ENCODE peak calls at places on chromosomes 1 and 21, in nine cellular contexts. One of them, this sample, is unnamed.

GRCh38 chr1:163076446-163076845 is 7.3 kb downstream of the RGS4 start:
- DNase-seq in activated T-cell treated with anti-CD3 and anti-CD28 coated beads, Interleukin-2, amount 50 U/mL, for 72 hours: no peak
- DNase-seq in GM13977: no peak
- DNase-seq in ovary: no peak
- DNase-seq in NCI-H774: no peak
- DNase-seq in H7: no peak
- DNase-seq in NCI-H2107: no peak
- DNase-seq in cardiac muscle cell: no peak
- DNase-seq in iPS-NIHi11: no peak
- DNase-seq in this sample: no peak

GRCh38 chr1:182185822-182186756 is 124.6 kb upstream of the ZNF648 start:
- DNase-seq in H7: no peak
- DNase-seq in activated T-cell treated with anti-CD3 and anti-CD28 coated beads, Interleukin-2, amount 50 U/mL, for 72 hours: no peak
- DNase-seq in NCI-H774: no peak
- DNase-seq in cardiac muscle cell: no peak
- DNase-seq in GM13977: no peak
- DNase-seq in iPS-NIHi11: peak
- DNase-seq in NCI-H2107: no peak
- DNase-seq in ovary: no peak
- DNase-seq in this sample: no peak

GRCh38 chr21:15222711-15223110 is 157.9 kb upstream of the NRIP1 start:
- DNase-seq in NCI-H2107: no peak
- DNase-seq in iPS-NIHi11: no peak
- DNase-seq in H7: no peak
- DNase-seq in NCI-H774: no peak
- DNase-seq in GM13977: no peak
- DNase-seq in ovary: no peak
- DNase-seq in activated T-cell treated with anti-CD3 and anti-CD28 coated beads, Interleukin-2, amount 50 U/mL, for 72 hours: no peak
- DNase-seq in cardiac muscle cell: no peak
- DNase-seq in this sample: no peak

GRCh38 chr1:117001254-117001927 is at the start of gene CD101:
- DNase-seq in NCI-H2107: no peak
- DNase-seq in activated T-cell treated with anti-CD3 and anti-CD28 coated beads, Interleukin-2, amount 50 U/mL, for 72 hours: peak
- DNase-seq in iPS-NIHi11: no peak
- DNase-seq in ovary: no peak
- DNase-seq in NCI-H774: no peak
- DNase-seq in H7: no peak
- DNase-seq in GM13977: peak
- DNase-seq in cardiac muscle cell: no peak
- DNase-seq in this sample: no peak

GRCh38 chr1:24426738-24427468 is 11.3 kb downstream of the NIPAL3 start:
- DNase-seq in NCI-H774: no peak
- DNase-seq in iPS-NIHi11: no peak
- DNase-seq in GM13977: no peak
- DNase-seq in NCI-H2107: peak
- DNase-seq in ovary: no peak
- DNase-seq in H7: no peak
- DNase-seq in activated T-cell treated with anti-CD3 and anti-CD28 coated beads, Interleukin-2, amount 50 U/mL, for 72 hours: no peak
- DNase-seq in cardiac muscle cell: no peak
- DNase-seq in this sample: no peak

GRCh38 chr1:230174765-230175747 is 108.0 kb downstream of the GALNT2 start:
- DNase-seq in NCI-H774: no peak
- DNase-seq in cardiac muscle cell: no peak
- DNase-seq in iPS-NIHi11: no peak
- DNase-seq in H7: no peak
- DNase-seq in ovary: no peak
- DNase-seq in GM13977: no peak
- DNase-seq in activated T-cell treated with anti-CD3 and anti-CD28 coated beads, Interleukin-2, amount 50 U/mL, for 72 hours: no peak
- DNase-seq in NCI-H2107: no peak
- DNase-seq in this sample: no peak

GRCh38 chr1:15051898-15052528 is 101.5 kb upstream of the TMEM51 start:
- DNase-seq in activated T-cell treated with anti-CD3 and anti-CD28 coated beads, Interleukin-2, amount 50 U/mL, for 72 hours: no peak
- DNase-seq in NCI-H774: no peak
- DNase-seq in iPS-NIHi11: no peak
- DNase-seq in ovary: no peak
- DNase-seq in GM13977: no peak
- DNase-seq in cardiac muscle cell: no peak
- DNase-seq in H7: no peak
- DNase-seq in NCI-H2107: no peak
- DNase-seq in this sample: no peak

GRCh38 chr1:91689586-91690481 is 189.2 kb downstream of the CDC7 start:
- DNase-seq in GM13977: no peak
- DNase-seq in iPS-NIHi11: no peak
- DNase-seq in NCI-H2107: no peak
- DNase-seq in cardiac muscle cell: peak
- DNase-seq in activated T-cell treated with anti-CD3 and anti-CD28 coated beads, Interleukin-2, amount 50 U/mL, for 72 hours: no peak
- DNase-seq in H7: no peak
- DNase-seq in NCI-H774: no peak
- DNase-seq in ovary: peak
- DNase-seq in this sample: peak

GRCh38 chr1:221760895-221761294 is 19.0 kb upstream of the DUSP10 start:
- DNase-seq in H7: no peak
- DNase-seq in NCI-H2107: no peak
- DNase-seq in GM13977: no peak
- DNase-seq in iPS-NIHi11: no peak
- DNase-seq in NCI-H774: no peak
- DNase-seq in activated T-cell treated with anti-CD3 and anti-CD28 coated beads, Interleukin-2, amount 50 U/mL, for 72 hours: no peak
- DNase-seq in ovary: no peak
- DNase-seq in cardiac muscle cell: peak
- DNase-seq in this sample: no peak

GRCh38 chr1:234722904-234723588 is 113.1 kb upstream of the IRF2BP2 start:
- DNase-seq in activated T-cell treated with anti-CD3 and anti-CD28 coated beads, Interleukin-2, amount 50 U/mL, for 72 hours: peak
- DNase-seq in NCI-H2107: no peak
- DNase-seq in GM13977: no peak
- DNase-seq in cardiac muscle cell: peak
- DNase-seq in H7: peak
- DNase-seq in iPS-NIHi11: no peak
- DNase-seq in ovary: peak
- DNase-seq in NCI-H774: no peak
- DNase-seq in this sample: peak

GRCh38 chr1:98019747-98020146 is 98.9 kb upstream of the DPYD start:
- DNase-seq in cardiac muscle cell: no peak
- DNase-seq in NCI-H2107: no peak
- DNase-seq in GM13977: no peak
- DNase-seq in ovary: no peak
- DNase-seq in H7: no peak
- DNase-seq in iPS-NIHi11: no peak
- DNase-seq in NCI-H774: no peak
- DNase-seq in activated T-cell treated with anti-CD3 and anti-CD28 coated beads, Interleukin-2, amount 50 U/mL, for 72 hours: no peak
- DNase-seq in this sample: no peak

GRCh38 chr1:203271018-203271743 is 34.1 kb upstream of the BTG2 start:
- DNase-seq in activated T-cell treated with anti-CD3 and anti-CD28 coated beads, Interleukin-2, amount 50 U/mL, for 72 hours: peak
- DNase-seq in cardiac muscle cell: peak
- DNase-seq in NCI-H2107: peak
- DNase-seq in GM13977: peak
- DNase-seq in H7: peak
- DNase-seq in NCI-H774: no peak
- DNase-seq in ovary: no peak
- DNase-seq in iPS-NIHi11: peak
- DNase-seq in this sample: peak

GRCh38 chr21:43312751-43313169 is 114.2 kb downstream of the SIK1 start:
- DNase-seq in NCI-H2107: no peak
- DNase-seq in cardiac muscle cell: no peak
- DNase-seq in ovary: peak
- DNase-seq in activated T-cell treated with anti-CD3 and anti-CD28 coated beads, Interleukin-2, amount 50 U/mL, for 72 hours: no peak
- DNase-seq in iPS-NIHi11: peak
- DNase-seq in NCI-H774: peak
- DNase-seq in H7: peak
- DNase-seq in GM13977: no peak
- DNase-seq in this sample: no peak

GRCh38 chr1:79043506-79043905 is 37.0 kb upstream of the ADGRL4 start:
- DNase-seq in ovary: no peak
- DNase-seq in activated T-cell treated with anti-CD3 and anti-CD28 coated beads, Interleukin-2, amount 50 U/mL, for 72 hours: no peak
- DNase-seq in NCI-H774: no peak
- DNase-seq in H7: peak
- DNase-seq in cardiac muscle cell: peak
- DNase-seq in iPS-NIHi11: no peak
- DNase-seq in NCI-H2107: no peak
- DNase-seq in GM13977: no peak
- DNase-seq in this sample: peak

GRCh38 chr1:224959656-224960055 is 30.2 kb downstream of the DNAH14 start:
- DNase-seq in NCI-H774: no peak
- DNase-seq in cardiac muscle cell: no peak
- DNase-seq in ovary: no peak
- DNase-seq in GM13977: no peak
- DNase-seq in activated T-cell treated with anti-CD3 and anti-CD28 coated beads, Interleukin-2, amount 50 U/mL, for 72 hours: no peak
- DNase-seq in iPS-NIHi11: no peak
- DNase-seq in H7: no peak
- DNase-seq in NCI-H2107: no peak
- DNase-seq in this sample: no peak